ENCODE peak calls at places on chromosomes 1 and 21, in nine cellular contexts. M is GM23248, L is GM23338, H is PC-9, P is hepatocyte, Z is PC-3, U is MM.1S, W is SK-N-SH, T is HCT116. J is an unnamed sample. For H3K4me1, H3K27me3 and H3K9me2, the result is how much of the 10 kb centered on the place peaks cover.

GRCh38 chr1:22995774-22996173 is 19.9 kb downstream of the TEX46 start:
- DNase-seq in Z (no peak), U (no peak), P (no peak), M (no peak), W (no peak), L (no peak), T (no peak), H (no peak), J (no peak)

GRCh38 chr21:37546949-37547614 is 180.5 kb downstream of the DYRK1A start:
- DNase-seq in Z (peak), H (no peak), U (no peak), P (no peak), W (no peak), M (peak), L (no peak), T (no peak), J (no peak)

GRCh38 chr1:161020573-161021167 is at the start of gene F11R:
- DNase-seq in T (no peak), W (peak), P (peak), H (peak), Z (peak), L (peak), U (peak), M (peak), J (no peak)

GRCh38 chr1:176800978-176801552 is 338.1 kb downstream of the PAPPA2 start:
- DNase-seq in T (no peak), H (no peak), W (no peak), U (no peak), M (no peak), L (no peak), P (no peak), Z (no peak), J (no peak)

GRCh38 chr1:160519542-160520435 is 3.3 kb downstream of the SLAMF6 start:
- DNase-seq in P (peak), L (peak), U (peak), T (no peak), M (no peak), Z (peak), H (no peak), W (no peak), J (peak)

GRCh38 chr1:197677752-197678295 is 97.5 kb downstream of the DENND1B start:
- DNase-seq in L (no peak), U (no peak), P (no peak), Z (no peak), H (no peak), M (no peak), W (no peak), T (no peak), J (no peak)

GRCh38 chr1:109617291-109617801 is 2.1 kb downstream of the GNAT2 start:
- DNase-seq in Z (peak), H (peak), M (peak), U (no peak), P (peak), L (peak), T (peak), W (peak), J (peak)

GRCh38 chr1:150235436-150235851 is 468 bp downstream of the ANP32E start:
- DNase-seq in H (no peak), T (no peak), U (peak), P (peak), Z (no peak), W (peak), M (peak), L (no peak), J (peak)

GRCh38 chr1:108200627-108201106 is 524 bp upstream of the SLC25A24 start:
- DNase-seq in L (peak), U (peak), W (peak), Z (peak), H (peak), P (peak), T (peak), M (peak), J (peak)

GRCh38 chr1:109273570-109274288 is 9.2 kb downstream of the PSRC1 start:
- DNase-seq in H (no peak), L (no peak), M (no peak), T (no peak), U (no peak), W (no peak), P (no peak), Z (no peak), J (no peak)

GRCh38 chr21:46492851-46493250 is 34.2 kb downstream of the DIP2A start:
- DNase-seq in Z (no peak), P (no peak), L (no peak), H (no peak), W (no peak), T (no peak), M (no peak), U (no peak), J (no peak)

GRCh38 chr1:12341667-12342066 is 111.8 kb downstream of the VPS13D start:
- DNase-seq in P (no peak), M (no peak), L (no peak), H (no peak), T (no peak), Z (no peak), U (no peak), W (no peak), J (no peak)

GRCh38 chr1:33181906-33182305 is at the start of gene TRIM62:
- DNase-seq in T (peak), P (peak), L (peak), W (peak), H (peak), Z (peak), M (peak), U (peak), J (peak)

GRCh38 chr1:212743901-212744475 is 44.3 kb upstream of the BATF3 start:
- DNase-seq in H (no peak), L (no peak), M (no peak), Z (no peak), P (no peak), T (no peak), U (no peak), W (no peak), J (no peak)

GRCh38 chr1:24486296-24487065 is 16.2 kb upstream of the RCAN3 start:
- DNase-seq in T (no peak), P (no peak), U (no peak), H (no peak), L (no peak), W (no peak), M (no peak), Z (no peak), J (no peak)

GRCh38 chr1:232578681-232579195 is 51.2 kb downstream of the SIPA1L2 start:
- DNase-seq in H (no peak), P (no peak), W (no peak), Z (peak), U (peak), T (no peak), L (no peak), M (no peak), J (no peak)

GRCh38 chr1:158687037-158687436 is 522 bp upstream of the SPTA1 start:
- DNase-seq in H (no peak), L (no peak), M (no peak), P (no peak), T (no peak), Z (no peak), U (no peak), W (no peak), J (no peak)

GRCh38 chr1:12760256-12760795 is 13.2 kb upstream of the PRAMEF12 start:
- DNase-seq in L (peak), Z (no peak), U (no peak), P (no peak), M (peak), T (peak), H (no peak), W (peak), J (peak)

GRCh38 chr21:44996096-44996495 is 56.3 kb downstream of the SLX9 start:
- DNase-seq in U (no peak), H (no peak), P (no peak), L (no peak), W (no peak), Z (no peak), M (no peak), T (no peak), J (no peak)

GRCh38 chr1:32705516-32705915 is 2.9 kb upstream of the SYNC start:
- DNase-seq in Z (no peak), H (no peak), M (no peak), U (no peak), P (no peak), L (no peak), T (no peak), W (no peak), J (no peak)

GRCh38 chr1:218480691-218481099 is 135.6 kb downstream of the TGFB2 start:
- DNase-seq in L (no peak), H (no peak), Z (peak), M (peak), P (no peak), T (no peak), U (no peak), W (no peak), J (no peak)

GRCh38 chr21:42460391-42461184 is 35.4 kb downstream of the RSPH1 start:
- DNase-seq in P (no peak), H (peak), W (peak), T (no peak), Z (no peak), U (peak), M (no peak), L (peak), J (peak)

GRCh38 chr1:32874860-32875793 is 4.4 kb upstream of the FNDC5 start:
- DNase-seq in W (no peak), P (no peak), M (no peak), Z (no peak), L (no peak), U (no peak), H (no peak), T (no peak), J (no peak)

GRCh38 chr1:237500566-237500965 is 390.2 kb downstream of the ZP4 start:
- DNase-seq in M (no peak), H (no peak), Z (no peak), U (no peak), P (no peak), L (no peak), T (no peak), W (no peak), J (no peak)

GRCh38 chr1:204858381-204858821 is 12.3 kb upstream of the NFASC start:
- DNase-seq in L (peak), U (no peak), Z (peak), T (no peak), W (no peak), H (no peak), M (peak), P (no peak), J (no peak)

DNA sequence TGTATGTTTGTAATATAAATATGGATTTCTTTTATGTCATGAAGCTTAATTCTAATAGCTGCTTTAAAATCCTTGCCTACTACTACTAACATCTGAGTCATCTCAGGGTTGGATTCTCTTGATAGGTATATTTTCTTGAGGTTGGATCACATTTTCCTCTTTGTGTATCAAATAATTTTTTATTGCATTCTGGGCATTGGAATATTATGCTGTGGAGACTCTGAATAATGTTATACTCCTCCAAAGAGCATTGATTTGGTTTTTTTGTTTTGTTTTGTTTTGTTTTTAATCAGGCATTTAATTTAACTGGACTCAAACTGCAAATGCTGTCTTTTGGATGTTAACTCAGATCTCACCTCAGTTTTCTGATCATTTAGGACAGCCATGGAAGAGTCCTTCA is 8.0 kb downstream of the DHX9 start:
- DNase-seq in Z (no peak), H (no peak), W (no peak), P (no peak), L (no peak), M (no peak), U (no peak), T (no peak), J (no peak)
- H3K4me1 ChIP-seq in Z (under half), H (under half), W (under half), P (under half), L (under half), M (under half), U (under half), T (under half), J (under half)

GRCh38 chr1:153929981-153930948 is 7.5 kb upstream of the GATAD2B start:
- DNase-seq in T (no peak), L (peak), W (peak), U (no peak), Z (no peak), H (no peak), M (no peak), P (no peak), J (no peak)
- H3K27me3 ChIP-seq in T (under half), L (under half), W (under half), U (under half), Z (under half), H (under half), M (under half), P (under half), J (under half)

DNA sequence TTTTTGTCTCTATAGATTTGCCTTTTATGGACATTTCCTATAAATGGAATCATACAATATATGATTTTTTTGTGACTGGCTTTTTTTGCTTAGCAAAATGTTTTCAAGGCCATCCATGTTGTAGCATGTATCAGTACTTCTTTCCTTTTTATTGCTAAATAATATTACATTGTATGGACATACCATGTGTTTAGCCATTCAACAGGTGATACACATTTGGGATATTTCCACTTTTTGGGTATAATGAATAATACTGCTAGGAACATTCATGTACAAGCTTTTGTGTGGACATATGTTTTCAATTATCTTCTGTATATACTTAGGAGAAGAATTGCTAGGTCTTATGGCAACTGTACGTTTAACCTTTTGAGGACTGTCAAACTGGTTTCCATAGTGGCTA is 47.4 kb downstream of the RIMS3 start:
- DNase-seq in U (no peak), H (no peak), Z (no peak), L (no peak), W (no peak), P (no peak), T (no peak), M (no peak), J (no peak)
- H3K9me2 ChIP-seq in U (under half), H (under half), Z (under half), L (under half), W (under half), P (under half), T (under half), M (under half), J (under half)

GRCh38 chr1:154956557-154956956 is 658 bp upstream of the PBXIP1 start:
- DNase-seq in P (no peak), L (no peak), U (no peak), T (no peak), Z (no peak), H (no peak), W (no peak), M (peak), J (no peak)

GRCh38 chr1:154954541-154954940 is 1.4 kb downstream of the PBXIP1 start:
- DNase-seq in H (no peak), L (no peak), P (no peak), M (no peak), W (no peak), U (no peak), Z (no peak), T (no peak), J (no peak)

GRCh38 chr1:154957258-154957657 is 1.4 kb upstream of the PBXIP1 start:
- DNase-seq in H (no peak), Z (no peak), L (no peak), P (no peak), M (no peak), W (no peak), T (no peak), U (no peak), J (no peak)

GRCh38 chr1:154955039-154955717 is 721 bp downstream of the PBXIP1 start:
- DNase-seq in L (peak), M (peak), Z (no peak), U (peak), T (no peak), P (peak), H (no peak), W (peak), J (peak)

GRCh38 chr1:154955718-154956513 is at the start of gene PBXIP1:
- DNase-seq in Z (peak), L (peak), M (peak), T (peak), H (peak), W (peak), U (peak), P (peak), J (peak)
- H3K4me1 ChIP-seq in Z (under half), L (under half), M (under half), T (under half), H (under half), W (under half), U (under half), P (under half), J (half or more)

GRCh38 chr1:46494910-46495309 is 5.3 kb downstream of the DMBX1 start:
- DNase-seq in U (no peak), W (no peak), M (no peak), T (no peak), Z (no peak), L (no peak), P (no peak), H (no peak), J (no peak)
- H3K27me3 ChIP-seq in U (half or more), W (under half), M (half or more), T (under half), Z (under half), L (half or more), P (half or more), H (under half), J (under half)

GRCh38 chr1:93770640-93771039 is 89.0 kb upstream of the BCAR3 start:
- DNase-seq in W (no peak), M (peak), P (no peak), T (no peak), L (peak), Z (peak), U (no peak), H (no peak), J (peak)
- H3K9me2 ChIP-seq in W (under half), M (under half), P (under half), T (under half), L (under half), Z (under half), U (under half), H (under half), J (under half)

DNA sequence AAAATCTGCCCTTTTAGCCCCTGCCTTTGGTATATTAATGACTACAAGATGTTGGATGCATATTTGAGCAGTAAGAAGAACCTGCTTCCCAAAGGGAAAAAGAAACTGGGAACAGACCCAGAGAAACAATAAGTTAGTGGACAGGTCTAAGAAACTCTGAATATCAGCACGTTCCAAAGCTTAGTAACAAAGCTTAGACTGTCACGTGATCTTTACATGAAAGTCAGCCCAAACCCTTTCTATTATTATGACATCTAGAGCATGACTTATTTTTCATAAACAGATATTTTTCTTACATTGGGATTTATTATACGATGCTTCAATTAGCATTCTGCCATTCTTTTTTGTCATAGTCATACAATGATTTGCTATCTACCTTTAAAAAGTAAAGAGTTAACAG is 390.9 kb upstream of the ADGRL2 start:
- DNase-seq in W (no peak), T (no peak), P (no peak), M (no peak), H (no peak), L (no peak), U (no peak), Z (no peak), J (no peak)
- H3K4me1 ChIP-seq in W (under half), T (under half), P (under half), M (under half), H (under half), L (half or more), U (under half), Z (under half), J (under half)

GRCh38 chr1:203581841-203582240 is 44.8 kb upstream of the ATP2B4 start:
- DNase-seq in U (no peak), H (no peak), W (no peak), L (no peak), T (no peak), M (peak), Z (no peak), P (no peak), J (no peak)
- H3K27me3 ChIP-seq in U (under half), H (under half), W (under half), L (under half), T (under half), M (under half), Z (under half), P (under half), J (under half)

DNA sequence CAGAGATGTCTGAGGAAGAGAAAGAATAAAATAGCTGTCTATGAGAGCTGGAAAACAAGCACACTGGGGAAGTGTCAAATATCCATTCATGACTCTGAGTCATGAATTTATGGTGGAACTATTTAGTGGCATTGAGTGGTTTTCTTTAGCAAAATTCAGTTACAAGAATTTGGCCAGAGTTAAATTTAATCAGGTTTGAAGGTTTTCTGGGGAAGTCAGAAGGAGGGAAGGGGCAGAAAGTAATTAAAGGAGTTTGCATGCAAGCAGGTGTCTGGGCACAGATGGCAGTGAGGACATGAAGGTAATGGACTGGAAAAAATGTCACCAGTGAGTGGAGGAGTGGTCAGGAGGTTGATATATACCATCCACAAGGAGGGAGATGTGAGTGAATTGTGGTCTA is 121.9 kb upstream of the IVNS1ABP start:
- DNase-seq in P (no peak), T (no peak), M (peak), H (no peak), U (no peak), L (no peak), Z (peak), W (no peak), J (no peak)
- H3K9me2 ChIP-seq in P (under half), T (under half), M (under half), H (under half), U (under half), L (under half), Z (under half), W (under half), J (under half)

DNA sequence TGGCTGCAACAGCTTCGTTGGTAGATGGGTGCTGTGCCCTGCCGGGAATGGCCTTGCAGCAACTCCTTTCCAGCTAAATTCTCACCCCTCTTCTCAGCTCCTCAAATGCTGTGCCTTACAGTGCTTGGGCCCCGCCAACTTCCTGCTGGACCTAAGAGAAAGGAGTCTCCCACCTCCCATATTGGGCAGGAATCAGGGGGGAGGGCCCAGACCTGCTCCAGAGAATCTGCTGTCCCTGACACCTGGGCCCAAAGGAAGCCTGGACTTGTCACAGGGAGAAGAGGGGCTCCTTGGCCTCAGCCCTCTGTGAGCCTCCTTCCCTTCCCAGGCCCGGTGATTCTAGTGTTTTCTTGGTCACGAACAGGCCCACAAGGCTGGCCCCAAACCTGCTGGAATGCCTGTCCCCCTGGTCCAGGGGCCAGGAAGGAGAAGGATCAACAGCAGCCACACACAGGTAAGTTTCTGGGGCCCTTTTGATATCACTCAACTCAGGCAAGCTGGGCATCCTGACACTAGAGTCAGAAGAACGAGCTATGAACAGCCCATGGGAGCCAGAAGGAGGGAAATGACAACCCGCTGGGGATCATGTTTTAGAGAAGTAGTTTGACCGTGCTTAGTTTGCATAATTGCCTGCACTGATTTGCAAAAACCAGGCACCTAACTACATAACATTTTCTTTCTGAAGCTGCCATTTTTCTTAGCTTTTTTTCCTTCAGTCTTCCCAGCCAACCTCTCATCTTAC is 86.2 kb downstream of the CD247 start:
- DNase-seq in U (no peak), Z (no peak), W (no peak), T (no peak), P (no peak), L (no peak), H (no peak), M (no peak), J (peak)
- H3K4me1 ChIP-seq in U (under half), Z (under half), W (under half), T (under half), P (under half), L (under half), H (under half), M (under half), J (half or more)

J was measured in Karpas-422.